ENCODE peak calls at places on chromosome 21, in five cellular contexts. One of them, this sample, is unnamed.

GRCh38 chr21:28144653-28145052 is 848.0 kb downstream of the LTN1 start:
- DNase-seq in progenitor cell of endocrine pancreas: no peak
- DNase-seq in AG04450: no peak
- DNase-seq in OCI-LY7: no peak
- DNase-seq in cardiac muscle cell: no peak
- DNase-seq in this sample: no peak

GRCh38 chr21:37281993-37282392 is 14.9 kb upstream of the VPS26C start:
- DNase-seq in AG04450: no peak
- DNase-seq in cardiac muscle cell: no peak
- DNase-seq in progenitor cell of endocrine pancreas: no peak
- DNase-seq in OCI-LY7: no peak
- DNase-seq in this sample: no peak

GRCh38 chr21:41396452-41397107 is 29.5 kb upstream of the MX1 start:
- DNase-seq in OCI-LY7: no peak
- DNase-seq in AG04450: no peak
- DNase-seq in cardiac muscle cell: peak; percentile 63
- DNase-seq in progenitor cell of endocrine pancreas: no peak
- DNase-seq in this sample: no peak

GRCh38 chr21:42523211-42523610 is 9.6 kb downstream of the SLC37A1 start:
- DNase-seq in cardiac muscle cell: no peak
- DNase-seq in OCI-LY7: no peak
- DNase-seq in progenitor cell of endocrine pancreas: no peak
- DNase-seq in AG04450: no peak
- DNase-seq in this sample: no peak

GRCh38 chr21:14530574-14530973 is 15.5 kb downstream of the SAMSN1 start:
- DNase-seq in cardiac muscle cell: no peak
- DNase-seq in AG04450: no peak
- DNase-seq in progenitor cell of endocrine pancreas: no peak
- DNase-seq in OCI-LY7: no peak
- DNase-seq in this sample: no peak

GRCh38 chr21:44350773-44351481 is 2.5 kb upstream of the TRPM2 start:
- DNase-seq in AG04450: no peak
- DNase-seq in cardiac muscle cell: no peak
- DNase-seq in OCI-LY7: no peak
- DNase-seq in progenitor cell of endocrine pancreas: no peak
- DNase-seq in this sample: no peak

GRCh38 chr21:44436111-44436611 is 19.1 kb upstream of the LRRC3 start:
- DNase-seq in OCI-LY7: no peak
- DNase-seq in cardiac muscle cell: no peak
- DNase-seq in AG04450: no peak
- DNase-seq in progenitor cell of endocrine pancreas: no peak
- DNase-seq in this sample: no peak

GRCh38 chr21:31092867-31093266 is 54.6 kb upstream of the KRTAP19-8 start:
- DNase-seq in OCI-LY7: no peak
- DNase-seq in cardiac muscle cell: no peak
- DNase-seq in AG04450: no peak
- DNase-seq in progenitor cell of endocrine pancreas: no peak
- DNase-seq in this sample: no peak

GRCh38 chr21:34156957-34157356 is 83.6 kb downstream of the MRPS6 start:
- DNase-seq in OCI-LY7: no peak
- DNase-seq in AG04450: no peak
- DNase-seq in cardiac muscle cell: no peak
- DNase-seq in progenitor cell of endocrine pancreas: no peak
- DNase-seq in this sample: no peak

GRCh38 chr21:40717008-40717407 is 129.9 kb downstream of the DSCAM start:
- DNase-seq in progenitor cell of endocrine pancreas: no peak
- DNase-seq in AG04450: no peak
- DNase-seq in OCI-LY7: no peak
- DNase-seq in cardiac muscle cell: no peak
- DNase-seq in this sample: no peak

GRCh38 chr21:41680444-41681335 is 86.2 kb downstream of the RIPK4 start:
- DNase-seq in progenitor cell of endocrine pancreas: no peak
- DNase-seq in cardiac muscle cell: no peak
- DNase-seq in OCI-LY7: no peak
- DNase-seq in AG04450: no peak
- DNase-seq in this sample: no peak

GRCh38 chr21:44441581-44442265 is 13.6 kb upstream of the LRRC3 start:
- DNase-seq in OCI-LY7: no peak
- DNase-seq in cardiac muscle cell: no peak
- DNase-seq in AG04450: no peak
- DNase-seq in progenitor cell of endocrine pancreas: no peak
- DNase-seq in this sample: no peak

GRCh38 chr21:31260790-31261189 is 83.3 kb downstream of the TIAM1 start:
- DNase-seq in OCI-LY7: no peak
- DNase-seq in cardiac muscle cell: peak; percentile 54
- DNase-seq in progenitor cell of endocrine pancreas: no peak
- DNase-seq in AG04450: no peak
- DNase-seq in this sample: no peak

GRCh38 chr21:37079211-37079824 is 6.3 kb downstream of the TTC3 start:
- DNase-seq in AG04450: no peak
- DNase-seq in OCI-LY7: peak; percentile 20
- DNase-seq in cardiac muscle cell: no peak
- DNase-seq in progenitor cell of endocrine pancreas: no peak
- DNase-seq in this sample: no peak

GRCh38 chr21:17834639-17835354 is 15.6 kb upstream of the C21orf91 start:
- DNase-seq in cardiac muscle cell: no peak
- DNase-seq in OCI-LY7: no peak
- DNase-seq in AG04450: no peak
- DNase-seq in progenitor cell of endocrine pancreas: no peak
- DNase-seq in this sample: no peak

GRCh38 chr21:46096596-46096981 is 1.3 kb upstream of the COL6A2 start:
- DNase-seq in AG04450: no peak
- DNase-seq in cardiac muscle cell: no peak
- DNase-seq in OCI-LY7: no peak
- DNase-seq in progenitor cell of endocrine pancreas: no peak
- DNase-seq in this sample: no peak

GRCh38 chr21:46099476-46099875 is 1.6 kb downstream of the COL6A2 start:
- DNase-seq in AG04450: no peak
- DNase-seq in progenitor cell of endocrine pancreas: peak; percentile 8
- DNase-seq in OCI-LY7: no peak
- DNase-seq in cardiac muscle cell: peak; percentile 50
- DNase-seq in this sample: no peak

GRCh38 chr21:46096997-46097825 is 701 bp upstream of the COL6A2 start:
- DNase-seq in OCI-LY7: no peak
- DNase-seq in AG04450: no peak
- DNase-seq in progenitor cell of endocrine pancreas: peak; percentile 10
- DNase-seq in cardiac muscle cell: no peak
- DNase-seq in this sample: no peak

GRCh38 chr21:46098303-46099141 is 610 bp downstream of the COL6A2 start:
- DNase-seq in progenitor cell of endocrine pancreas: peak; percentile 16
- DNase-seq in OCI-LY7: no peak
- DNase-seq in AG04450: no peak
- DNase-seq in cardiac muscle cell: peak; percentile 36
- DNase-seq in this sample: no peak

DNA sequence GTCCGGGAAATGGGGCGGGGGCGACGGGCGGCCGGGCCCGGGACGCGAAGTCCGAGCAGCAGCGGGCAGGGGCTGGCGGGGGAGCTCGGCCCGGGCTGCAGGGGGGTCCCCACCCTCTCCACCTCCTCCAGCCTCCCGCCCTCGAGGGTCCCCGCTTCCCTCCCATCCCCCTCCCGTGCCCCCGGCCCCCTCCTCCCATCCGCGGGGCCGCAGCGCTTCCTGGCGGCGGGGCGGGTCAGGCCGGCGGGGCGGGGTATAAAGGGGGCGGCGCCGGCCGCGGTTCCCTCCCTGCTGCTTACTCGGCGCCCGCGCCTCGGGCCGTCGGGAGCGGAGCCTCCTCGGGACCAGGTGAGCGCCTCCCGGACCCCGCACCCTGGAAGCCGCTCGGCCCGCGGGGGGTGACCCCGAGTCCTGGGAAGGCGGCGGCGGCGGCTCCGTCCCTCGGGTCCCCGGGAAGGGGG is at the start of gene COL6A2:
- DNase-seq in AG04450: no peak
- DNase-seq in cardiac muscle cell: peak; percentile 77
- DNase-seq in OCI-LY7: no peak
- DNase-seq in progenitor cell of endocrine pancreas: peak; percentile 47
- DNase-seq in this sample: no peak
- TF ChIP-seq CTCF in AG04450: peak; percentile 18
- TF ChIP-seq CTCF in cardiac muscle cell: peak; percentile 31
- TF ChIP-seq CTCF in OCI-LY7: no peak
- TF ChIP-seq CTCF in progenitor cell of endocrine pancreas: peak; percentile 33
- TF ChIP-seq CTCF in this sample: no peak

GRCh38 chr21:26005464-26005863 is 165.1 kb downstream of the APP start:
- DNase-seq in AG04450: no peak
- DNase-seq in progenitor cell of endocrine pancreas: no peak
- DNase-seq in cardiac muscle cell: no peak
- DNase-seq in OCI-LY7: no peak
- DNase-seq in this sample: no peak

GRCh38 chr21:25999935-26000582 is 170.5 kb downstream of the APP start:
- DNase-seq in OCI-LY7: no peak
- DNase-seq in AG04450: no peak
- DNase-seq in progenitor cell of endocrine pancreas: no peak
- DNase-seq in cardiac muscle cell: no peak
- DNase-seq in this sample: no peak

GRCh38 chr21:26003428-26003827 is 167.1 kb downstream of the APP start:
- DNase-seq in progenitor cell of endocrine pancreas: no peak
- DNase-seq in OCI-LY7: no peak
- DNase-seq in AG04450: no peak
- DNase-seq in cardiac muscle cell: no peak
- DNase-seq in this sample: no peak

GRCh38 chr21:25997788-25998611 is 172.6 kb downstream of the APP start:
- DNase-seq in AG04450: no peak
- DNase-seq in cardiac muscle cell: peak; percentile 28
- DNase-seq in progenitor cell of endocrine pancreas: peak; percentile 31
- DNase-seq in OCI-LY7: no peak
- DNase-seq in this sample: no peak

DNA sequence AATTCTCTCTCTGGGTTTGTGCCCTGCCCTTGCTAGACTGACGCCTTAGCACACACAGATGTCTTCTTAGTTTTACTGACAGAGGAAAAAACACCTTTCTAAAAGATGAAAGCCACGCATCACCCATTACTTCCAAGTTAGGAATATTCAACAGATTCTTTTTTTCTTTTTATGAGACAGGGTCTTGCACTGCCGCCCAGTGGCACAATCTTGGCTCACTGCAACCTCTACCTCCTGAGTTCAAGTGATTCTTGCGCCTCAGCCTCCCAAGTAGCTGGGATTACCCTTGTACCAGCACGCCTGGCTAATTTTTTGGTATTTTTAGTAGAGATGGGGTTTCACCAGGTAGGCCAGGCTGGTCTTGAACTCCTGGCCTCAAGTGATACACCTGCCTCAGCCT is 169.2 kb downstream of the APP start:
- DNase-seq in progenitor cell of endocrine pancreas: no peak
- DNase-seq in AG04450: no peak
- DNase-seq in cardiac muscle cell: no peak
- DNase-seq in OCI-LY7: peak; percentile 21
- DNase-seq in this sample: no peak
- TF ChIP-seq CTCF in progenitor cell of endocrine pancreas: no peak
- TF ChIP-seq CTCF in AG04450: no peak
- TF ChIP-seq CTCF in cardiac muscle cell: no peak
- TF ChIP-seq CTCF in OCI-LY7: peak; percentile 67
- TF ChIP-seq CTCF in this sample: no peak

GRCh38 chr21:32994305-32994704 is 31.4 kb upstream of the OLIG2 start:
- DNase-seq in cardiac muscle cell: peak; percentile 43
- DNase-seq in progenitor cell of endocrine pancreas: no peak
- DNase-seq in OCI-LY7: peak; percentile 18
- DNase-seq in AG04450: no peak
- DNase-seq in this sample: no peak
- TF ChIP-seq CTCF in cardiac muscle cell: peak; percentile 58
- TF ChIP-seq CTCF in progenitor cell of endocrine pancreas: peak; percentile 48
- TF ChIP-seq CTCF in OCI-LY7: peak; percentile 71
- TF ChIP-seq CTCF in AG04450: peak; percentile 65
- TF ChIP-seq CTCF in this sample: peak; percentile 56

GRCh38 chr21:23127973-23128372 is 2129.8 kb downstream of the NCAM2 start:
- DNase-seq in AG04450: no peak
- DNase-seq in OCI-LY7: no peak
- DNase-seq in cardiac muscle cell: no peak
- DNase-seq in progenitor cell of endocrine pancreas: no peak
- DNase-seq in this sample: no peak

GRCh38 chr21:23130308-23130707 is 2132.1 kb downstream of the NCAM2 start:
- DNase-seq in cardiac muscle cell: no peak
- DNase-seq in progenitor cell of endocrine pancreas: no peak
- DNase-seq in AG04450: no peak
- DNase-seq in OCI-LY7: no peak
- DNase-seq in this sample: no peak

DNA sequence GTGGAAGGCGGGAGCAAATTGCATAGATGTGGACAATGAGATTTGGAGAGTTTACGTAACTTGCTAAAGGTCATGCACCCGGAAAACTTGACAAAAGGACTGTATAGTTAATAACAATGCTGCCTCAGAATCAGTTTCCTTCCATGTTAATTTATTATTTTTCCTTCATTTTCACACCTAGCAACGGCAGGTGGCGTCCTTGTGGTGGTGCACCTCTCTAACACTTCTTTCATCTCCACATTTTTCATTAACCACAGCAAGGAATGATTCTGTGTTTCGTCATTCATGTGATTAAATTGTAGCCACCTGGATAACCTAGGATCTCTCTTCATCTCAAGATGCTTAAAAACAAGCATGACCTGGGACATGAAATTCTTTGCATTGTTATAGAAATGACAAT is 2133.0 kb downstream of the NCAM2 start:
- DNase-seq in progenitor cell of endocrine pancreas: no peak
- DNase-seq in OCI-LY7: no peak
- DNase-seq in AG04450: no peak
- DNase-seq in cardiac muscle cell: no peak
- DNase-seq in this sample: no peak
- TF ChIP-seq CTCF in progenitor cell of endocrine pancreas: peak; percentile 47
- TF ChIP-seq CTCF in OCI-LY7: peak; percentile 34
- TF ChIP-seq CTCF in AG04450: no peak
- TF ChIP-seq CTCF in cardiac muscle cell: no peak
- TF ChIP-seq CTCF in this sample: no peak

This sample was measured in CD4-positive, alpha-beta T cell.